ENCODE peak calls at places on chromosome 18, in nine cellular contexts. B is hepatocyte, M is fibroblast of lung, K is IMR-90, Y is heart left ventricle, T is left ventricle myocardium inferior, C is tibial artery, W is PC-3, E is left lung. L is an unnamed sample.

GRCh38 chr18:58004317-58004716 is 39.7 kb upstream of the NEDD4L start:
- DNase-seq in B (no peak), M (peak), K (peak), Y (no peak), T (no peak), C (no peak), W (peak), E (no peak), L (peak)

GRCh38 chr18:75127143-75128021 is 81.6 kb downstream of the PTGR3 start:
- DNase-seq in B (peak), M (no peak), K (no peak), Y (no peak), T (no peak), C (no peak), W (peak), E (peak), L (no peak)

GRCh38 chr18:58287626-58288289 is 243.7 kb downstream of the NEDD4L start:
- DNase-seq in B (peak), M (no peak), K (no peak), Y (no peak), T (no peak), C (no peak), W (no peak), E (no peak), L (no peak)

GRCh38 chr18:5180254-5180653 is 16.8 kb downstream of the AKAIN1 start:
- DNase-seq in B (peak), M (no peak), K (no peak), Y (no peak), T (no peak), C (no peak), W (no peak), E (no peak), L (no peak)

GRCh38 chr18:23357992-23358594 is 95.0 kb upstream of the RIOK3 start:
- DNase-seq in B (no peak), M (no peak), K (no peak), Y (peak), T (peak), C (peak), W (no peak), E (no peak), L (no peak)

GRCh38 chr18:44309185-44309584 is 371.5 kb upstream of the SETBP1 start:
- DNase-seq in B (no peak), M (peak), K (peak), Y (no peak), T (no peak), C (no peak), W (peak), E (no peak), L (no peak)

GRCh38 chr18:39345321-39345720 is 1779.7 kb upstream of the CELF4 start:
- DNase-seq in B (no peak), M (peak), K (no peak), Y (no peak), T (no peak), C (no peak), W (no peak), E (no peak), L (no peak)

GRCh38 chr18:29083545-29083944 is 906.6 kb upstream of the CDH2 start:
- DNase-seq in B (no peak), M (no peak), K (peak), Y (no peak), T (no peak), C (peak), W (no peak), E (no peak), L (no peak)

GRCh38 chr18:57666818-57667497 is 45.3 kb upstream of the NARS1 start:
- DNase-seq in B (peak), M (peak), K (peak), Y (no peak), T (no peak), C (no peak), W (no peak), E (no peak), L (peak)

GRCh38 chr18:40375811-40376210 is 1579.2 kb upstream of the PIK3C3 start:
- DNase-seq in B (no peak), M (peak), K (peak), Y (no peak), T (no peak), C (no peak), W (no peak), E (no peak), L (no peak)

GRCh38 chr18:63617049-63617995 is 26.7 kb downstream of the SERPINB4 start:
- DNase-seq in B (no peak), M (no peak), K (no peak), Y (no peak), T (no peak), C (no peak), W (no peak), E (no peak), L (no peak)

GRCh38 chr18:42274488-42275137 is 319.6 kb downstream of the PIK3C3 start:
- DNase-seq in B (peak), M (peak), K (peak), Y (no peak), T (no peak), C (no peak), W (peak), E (no peak), L (peak)

GRCh38 chr18:75365837-75366236 is 61.7 kb downstream of the SMIM21 start:
- DNase-seq in B (no peak), M (no peak), K (no peak), Y (no peak), T (no peak), C (no peak), W (no peak), E (no peak), L (no peak)

GRCh38 chr18:67483237-67483636 is 33.3 kb downstream of the DSEL start:
- DNase-seq in B (no peak), M (no peak), K (no peak), Y (no peak), T (no peak), C (no peak), W (no peak), E (no peak), L (no peak)

GRCh38 chr18:13488281-13488929 is 238.0 kb downstream of the FAM210A start:
- DNase-seq in B (no peak), M (no peak), K (no peak), Y (no peak), T (no peak), C (no peak), W (no peak), E (no peak), L (no peak)

GRCh38 chr18:46099463-46099862 is 1.4 kb upstream of the ATP5F1A start:
- DNase-seq in B (no peak), M (no peak), K (no peak), Y (no peak), T (no peak), C (no peak), W (no peak), E (no peak), L (no peak)

GRCh38 chr18:10524507-10525425 is 1.1 kb upstream of the NAPG start:
- DNase-seq in B (no peak), M (peak), K (peak), Y (no peak), T (no peak), C (no peak), W (peak), E (no peak), L (no peak)

GRCh38 chr18:74222710-74223497 is 68.9 kb downstream of the CYB5A start:
- DNase-seq in B (no peak), M (no peak), K (no peak), Y (no peak), T (no peak), C (no peak), W (no peak), E (no peak), L (no peak)

GRCh38 chr18:21735452-21736015 is 5.1 kb upstream of the MIB1 start:
- DNase-seq in B (peak), M (peak), K (peak), Y (no peak), T (peak), C (no peak), W (peak), E (no peak), L (peak)

GRCh38 chr18:26301681-26302080 is 75.4 kb downstream of the TAF4B start:
- DNase-seq in B (peak), M (peak), K (no peak), Y (no peak), T (no peak), C (no peak), W (no peak), E (no peak), L (peak)

GRCh38 chr18:46278481-46279465 is 174.6 kb downstream of the HAUS1 start:
- DNase-seq in B (no peak), M (peak), K (peak), Y (no peak), T (no peak), C (no peak), W (peak), E (no peak), L (peak)

GRCh38 chr18:13984080-13984479 is 68.7 kb upstream of the MC2R start:
- DNase-seq in B (no peak), M (no peak), K (no peak), Y (no peak), T (no peak), C (no peak), W (no peak), E (no peak), L (no peak)

GRCh38 chr18:11999431-11999830 is 18.1 kb downstream of the IMPA2 start:
- DNase-seq in B (no peak), M (no peak), K (no peak), Y (no peak), T (no peak), C (no peak), W (no peak), E (peak), L (no peak)

GRCh38 chr18:32326450-32327309 is 136.8 kb downstream of the MEP1B start:
- DNase-seq in B (no peak), M (peak), K (peak), Y (no peak), T (no peak), C (no peak), W (no peak), E (no peak), L (no peak)

GRCh38 chr18:2900742-2901404 is 54.1 kb downstream of the EMILIN2 start:
- DNase-seq in B (no peak), M (no peak), K (no peak), Y (no peak), T (no peak), C (no peak), W (no peak), E (no peak), L (no peak)

GRCh38 chr18:12518326-12518725 is 110.6 kb downstream of the PRELID3A start:
- DNase-seq in B (no peak), M (peak), K (peak), Y (no peak), T (no peak), C (no peak), W (no peak), E (no peak), L (no peak)

GRCh38 chr18:28132084-28132483 is 44.8 kb downstream of the CDH2 start:
- DNase-seq in B (peak), M (no peak), K (no peak), Y (no peak), T (no peak), C (no peak), W (no peak), E (no peak), L (no peak)

GRCh38 chr18:42038936-42039335 is 83.9 kb downstream of the PIK3C3 start:
- DNase-seq in B (peak), M (peak), K (peak), Y (no peak), T (no peak), C (no peak), W (no peak), E (no peak), L (peak)

GRCh38 chr18:79404567-79404910 is 8.8 kb downstream of the NFATC1 start:
- DNase-seq in B (no peak), M (no peak), K (no peak), Y (peak), T (peak), C (no peak), W (peak), E (peak), L (no peak)
- H3K4me3 ChIP-seq in B (no peak), M (no peak), K (no peak), Y (no peak), T (no peak), C (no peak), W (peak), E (no peak), L (no peak)

GRCh38 chr18:829432-829831 is 17.4 kb upstream of the YES1 start:
- DNase-seq in B (no peak), M (no peak), K (no peak), Y (no peak), T (no peak), C (no peak), W (no peak), E (no peak), L (no peak)

GRCh38 chr18:834086-834720 is 22.2 kb upstream of the YES1 start:
- DNase-seq in B (no peak), M (no peak), K (no peak), Y (no peak), T (no peak), C (no peak), W (no peak), E (no peak), L (no peak)

GRCh38 chr18:830315-830901 is 18.4 kb upstream of the YES1 start:
- DNase-seq in B (no peak), M (peak), K (peak), Y (no peak), T (no peak), C (peak), W (no peak), E (no peak), L (peak)

GRCh38 chr18:833197-833596 is 21.2 kb upstream of the YES1 start:
- DNase-seq in B (no peak), M (no peak), K (no peak), Y (no peak), T (no peak), C (no peak), W (no peak), E (no peak), L (no peak)

GRCh38 chr18:832085-832681 is 20.1 kb upstream of the YES1 start:
- DNase-seq in B (peak), M (no peak), K (no peak), Y (peak), T (peak), C (no peak), W (no peak), E (peak), L (no peak)
- TF ChIP-seq CTCF in B (peak), M (no peak), K (no peak), Y (no peak), T (peak), C (no peak), W (peak), E (no peak), L (peak)

GRCh38 chr18:7904529-7904928 is 337.4 kb downstream of the PTPRM start:
- DNase-seq in B (no peak), M (peak), K (peak), Y (no peak), T (no peak), C (no peak), W (peak), E (no peak), L (peak)

GRCh38 chr18:7902399-7902839 is 335.3 kb downstream of the PTPRM start:
- DNase-seq in B (peak), M (peak), K (peak), Y (no peak), T (no peak), C (no peak), W (no peak), E (no peak), L (peak)

GRCh38 chr18:7898181-7898580 is 331.1 kb downstream of the PTPRM start:
- DNase-seq in B (no peak), M (no peak), K (no peak), Y (no peak), T (no peak), C (no peak), W (peak), E (no peak), L (no peak)

GRCh38 chr18:7899078-7899477 is 332.0 kb downstream of the PTPRM start:
- DNase-seq in B (no peak), M (no peak), K (no peak), Y (no peak), T (no peak), C (no peak), W (no peak), E (no peak), L (no peak)

GRCh38 chr18:7901657-7902056 is 334.5 kb downstream of the PTPRM start:
- DNase-seq in B (no peak), M (peak), K (peak), Y (no peak), T (no peak), C (no peak), W (peak), E (no peak), L (no peak)
- H3K27ac ChIP-seq in B (peak), M (no peak), K (peak), Y (no peak), T (no peak), C (no peak), W (peak), E (no peak), L (peak)

GRCh38 chr18:62521588-62521987 is 1.2 kb upstream of the ZCCHC2 start:
- DNase-seq in B (no peak), M (peak), K (no peak), Y (no peak), T (no peak), C (no peak), W (peak), E (no peak), L (no peak)
- H3K4me3 ChIP-seq in B (peak), M (peak), K (no peak), Y (peak), T (peak), C (peak), W (peak), E (no peak), L (no peak)

GRCh38 chr18:35127201-35127600 is 86.0 kb downstream of the MAPRE2 start:
- DNase-seq in B (no peak), M (peak), K (peak), Y (no peak), T (no peak), C (no peak), W (no peak), E (no peak), L (peak)
- TF ChIP-seq CTCF in B (no peak), M (no peak), K (peak), Y (no peak), T (no peak), C (no peak), W (no peak), E (no peak), L (peak)

L was measured in brain microvascular endothelial cell.